ENCODE peak calls at places on chromosomes 2 and 18, in ten cellular contexts. X is heart right ventricle, C is fibroblast of pulmonary artery, B is gastrocnemius medialis, K is tibial artery, U is colonic mucosa, A is lower leg skin, M is A549, E is choroid plexus epithelial cell, Z is OCI-LY7. F is an unnamed sample.

GRCh38 chr2:102367331-102367971 is 11.9 kb downstream of the IL18R1 start:
- DNase-seq in X (no peak), C (no peak), B (no peak), K (no peak), U (no peak), A (no peak), M (no peak), E (no peak), Z (no peak), F (no peak)

GRCh38 chr18:79438581-79438980 is 42.9 kb downstream of the NFATC1 start:
- DNase-seq in X (no peak), C (no peak), B (no peak), K (no peak), U (no peak), A (no peak), M (no peak), E (no peak), Z (no peak), F (no peak)

GRCh38 chr2:173991857-173992588 is 26.9 kb upstream of the SP3 start:
- DNase-seq in X (peak; percentile 57), C (peak; percentile 71), B (no peak), K (peak; percentile 96), U (peak; percentile 42), A (peak; percentile 84), M (no peak), E (no peak), Z (no peak), F (peak; percentile 81)

GRCh38 chr18:12462242-12462641 is 54.5 kb downstream of the PRELID3A start:
- DNase-seq in X (no peak), C (no peak), B (no peak), K (no peak), U (no peak), A (no peak), M (no peak), E (no peak), Z (no peak), F (no peak)

GRCh38 chr18:8966819-8967218 is 135.7 kb upstream of the NDUFV2 start:
- DNase-seq in X (no peak), C (no peak), B (no peak), K (no peak), U (no peak), A (no peak), M (no peak), E (no peak), Z (no peak), F (no peak)

GRCh38 chr2:113700186-113700841 is 56.1 kb downstream of the SLC35F5 start:
- DNase-seq in X (peak; percentile 42), C (peak; percentile 12), B (no peak), K (no peak), U (no peak), A (no peak), M (peak; percentile 46), E (no peak), Z (peak; percentile 77), F (peak; percentile 77)

GRCh38 chr2:215003001-215003400 is 135.4 kb downstream of the ABCA12 start:
- DNase-seq in X (no peak), C (peak; percentile 24), B (no peak), K (no peak), U (no peak), A (no peak), M (no peak), E (peak; percentile 12), Z (no peak), F (peak; percentile 27)

GRCh38 chr18:22344908-22345670 is 72.6 kb downstream of the CTAGE1 start:
- DNase-seq in X (no peak), C (no peak), B (no peak), K (no peak), U (peak; percentile 65), A (no peak), M (no peak), E (peak; percentile 48), Z (no peak), F (no peak)

GRCh38 chr2:241701155-241701404 is 759 bp upstream of the ING5 start:
- DNase-seq in X (no peak), C (peak; percentile 74), B (no peak), K (no peak), U (no peak), A (peak; percentile 72), M (no peak), E (peak; percentile 62), Z (peak; percentile 97), F (no peak)

GRCh38 chr2:179031731-179032408 is 18.1 kb downstream of the CCDC141 start:
- DNase-seq in X (no peak), C (peak; percentile 4), B (no peak), K (no peak), U (no peak), A (no peak), M (no peak), E (peak; percentile 61), Z (peak; percentile 75), F (peak; percentile 6)

GRCh38 chr2:238143239-238143951 is 4.9 kb downstream of the KLHL30 start:
- DNase-seq in X (peak; percentile 60), C (peak; percentile 29), B (peak; percentile 94), K (peak; percentile 89), U (no peak), A (no peak), M (peak; percentile 44), E (no peak), Z (no peak), F (peak; percentile 61)

GRCh38 chr2:44884677-44885076 is 56.8 kb upstream of the SIX3 start:
- DNase-seq in X (no peak), C (no peak), B (no peak), K (no peak), U (no peak), A (no peak), M (no peak), E (no peak), Z (no peak), F (no peak)

GRCh38 chr2:50346586-50347351 is 685.2 kb downstream of the NRXN1 start:
- DNase-seq in X (no peak), C (no peak), B (no peak), K (no peak), U (no peak), A (no peak), M (no peak), E (no peak), Z (no peak), F (no peak)
- H3K4me3 ChIP-seq in X (no peak overlapping the region), C (no peak overlapping the region), B (no peak overlapping the region), K (peak overlapping the region; percentile 7), U (no peak overlapping the region), A (no peak overlapping the region), M (no peak overlapping the region), E (no peak overlapping the region), Z (no peak overlapping the region), F (no peak overlapping the region)

DNA sequence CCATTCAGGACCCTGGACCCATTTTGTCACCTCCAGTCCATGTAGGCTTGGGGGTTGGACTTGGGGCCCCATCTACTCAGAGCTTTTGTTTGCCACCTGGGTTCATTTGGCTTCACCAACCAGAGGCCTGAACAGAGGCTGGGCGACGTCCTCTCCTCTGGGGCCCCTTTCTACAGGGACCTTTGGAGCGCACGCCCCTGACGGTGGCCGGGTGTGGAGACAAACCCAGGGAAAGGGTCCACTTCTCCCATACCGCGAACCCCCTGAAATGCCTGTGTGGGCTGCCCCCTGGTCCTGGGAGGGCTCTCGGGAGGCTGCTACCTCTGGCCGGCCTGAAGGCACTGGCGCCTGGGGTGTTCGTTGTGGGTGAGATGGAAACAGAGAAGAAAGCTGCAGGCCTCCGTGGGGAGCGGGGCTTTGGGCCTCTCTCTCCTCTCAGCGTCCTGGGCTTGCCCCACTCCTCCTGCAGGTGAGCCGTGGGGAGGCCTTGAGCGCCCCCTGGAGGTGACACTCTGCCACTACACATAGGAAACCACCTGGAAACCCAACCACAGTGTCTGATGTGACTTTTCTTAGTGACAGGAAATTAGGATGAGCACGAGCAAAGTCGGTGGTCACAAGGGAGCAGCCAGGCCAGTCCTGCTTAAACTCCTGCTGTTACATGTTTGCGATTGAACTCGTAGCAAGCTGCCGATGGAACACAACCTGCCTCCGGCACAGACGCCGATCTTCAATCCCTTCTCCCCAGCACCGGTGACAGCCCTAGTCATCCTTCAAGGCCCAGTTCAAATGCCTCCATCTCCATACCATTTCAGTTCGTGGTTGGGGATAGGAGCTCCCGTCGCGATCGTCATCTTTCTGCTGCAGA is 12.0 kb upstream of the NTSR2 start:
- DNase-seq in X (no peak), C (no peak), B (peak; percentile 59), K (peak; percentile 47), U (peak; percentile 37), A (no peak), M (peak; percentile 43), E (peak; percentile 18), Z (peak; percentile 38), F (peak; percentile 14)
- TF ChIP-seq CTCF in X (peak; percentile 79), C (peak; percentile 76), B (peak; percentile 98), K (peak; percentile 40), U (peak; percentile 72), A (no peak), M (peak; percentile 80), E (peak; percentile 90), Z (peak; percentile 94), F (peak; percentile 93)

DNA sequence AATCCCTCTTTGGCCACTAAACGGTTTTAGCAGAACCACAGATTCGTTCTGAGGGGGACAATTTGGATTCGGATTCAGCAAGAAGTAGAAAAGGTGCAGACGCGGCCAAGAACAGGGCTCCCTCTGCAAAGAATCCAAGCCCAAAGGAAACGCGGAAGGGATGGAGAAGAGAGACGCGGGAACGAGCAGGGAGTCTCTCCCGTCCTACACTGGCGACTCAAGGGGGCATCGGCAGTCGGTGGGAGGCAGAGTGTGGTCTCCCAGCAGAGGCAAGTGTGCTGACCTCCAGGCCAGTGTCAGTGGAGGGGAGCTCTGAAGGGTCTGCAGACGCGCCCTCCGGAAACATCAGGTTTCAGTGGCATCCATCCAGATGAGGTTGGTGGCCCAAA is 1.1 kb downstream of the TMEM163 start:
- DNase-seq in X (no peak), C (no peak), B (no peak), K (no peak), U (no peak), A (no peak), M (no peak), E (no peak), Z (no peak), F (no peak)
- H3K4me3 ChIP-seq in X (peak overlapping the region; percentile 54), C (no peak overlapping the region), B (peak overlapping the region; percentile 42), K (peak overlapping the region; percentile 51), U (peak overlapping the region; percentile 28), A (no peak overlapping the region), M (peak overlapping the region; percentile 56), E (no peak overlapping the region), Z (no peak overlapping the region), F (no peak overlapping the region)

DNA sequence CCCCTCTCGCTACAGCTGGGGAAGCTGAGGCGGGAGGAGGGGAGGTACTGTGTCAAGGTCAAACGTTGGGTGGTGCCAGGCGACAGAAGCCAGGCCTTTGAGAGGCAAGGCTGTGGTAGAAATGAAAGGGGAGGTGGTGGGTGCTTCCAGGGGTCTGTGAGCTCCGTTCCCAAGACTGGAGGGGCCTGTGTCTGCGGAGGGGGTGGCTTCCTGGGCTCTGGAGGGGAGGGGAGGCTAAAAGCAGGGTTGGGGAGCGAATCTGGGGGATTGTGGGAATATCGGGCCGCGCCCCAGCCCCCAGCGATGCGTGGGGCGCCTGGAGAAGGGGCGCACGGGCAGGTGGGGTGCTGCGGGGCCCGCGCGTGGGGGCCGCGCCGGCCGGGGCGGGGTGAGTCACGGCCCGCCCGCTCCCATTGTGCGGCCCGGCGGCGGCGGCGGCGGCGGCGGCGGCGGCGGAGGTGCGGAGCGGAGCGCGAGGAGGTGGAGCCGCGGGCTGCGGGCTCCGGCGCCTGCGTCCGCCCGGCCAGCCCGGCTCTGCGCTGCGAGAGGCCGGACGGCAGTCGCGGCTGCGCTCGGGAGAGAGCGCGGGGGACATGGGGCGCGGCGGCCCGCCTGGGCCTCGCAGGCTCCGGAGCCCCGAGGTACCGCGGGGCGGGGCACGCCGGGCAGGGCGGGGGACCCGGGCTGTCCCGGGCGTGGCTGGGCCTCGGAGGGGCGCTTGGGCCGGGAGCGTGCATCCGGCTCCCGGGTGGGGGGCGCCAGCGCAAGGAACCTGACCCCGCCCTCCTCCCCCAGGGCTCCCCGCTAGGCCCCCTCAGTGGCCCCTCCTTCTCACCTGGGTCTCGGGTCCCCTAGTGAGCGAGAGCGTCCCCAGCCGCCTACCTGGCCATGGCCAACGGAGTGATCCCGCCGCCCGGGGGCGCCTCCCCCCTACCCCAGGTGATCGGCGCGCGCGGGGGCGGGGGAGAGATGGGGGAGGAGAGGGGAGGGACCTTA is at the start of gene SLC4A3:
- DNase-seq in X (no peak), C (peak; percentile 25), B (no peak), K (no peak), U (no peak), A (no peak), M (no peak), E (peak; percentile 26), Z (no peak), F (peak; percentile 5)
- TF ChIP-seq CTCF in X (no peak), C (no peak), B (no peak), K (no peak), U (no peak), A (no peak), M (no peak), E (no peak), Z (no peak), F (no peak)

F was measured in cardiac fibroblast.